ENCODE peak calls at places on chromosome 5, in eight cellular contexts. J is NCI-H1930; D is NCI-H1417; I is C1 segment of cervical spinal cord; S is activated naive CD8-positive, alpha-beta T cell treated with anti-CD3 and anti-CD28 coated beads for 36 hours; K is EL; H is nephron progenitor cell; C is OCI-LY7. B is an unnamed sample.
A peak's percentile ranks its signal among the peaks of the same experiment; 100 is the strongest.

GRCh38 chr5:145587308-145588071 is 247.7 kb downstream of the PRELID2 start:
- DNase-seq in I (no peak), D (no peak), H (no peak), S (no peak), C (no peak), J (no peak), K (peak; percentile 87), B (no peak)

GRCh38 chr5:5584751-5585150 is 162.3 kb downstream of the ICE1 start:
- DNase-seq in S (no peak), I (no peak), K (no peak), H (no peak), D (no peak), J (no peak), C (no peak), B (no peak)

GRCh38 chr5:172437445-172438303 is 16.7 kb downstream of the SH3PXD2B start:
- DNase-seq in J (no peak), K (peak; percentile 78), S (no peak), H (no peak), C (no peak), D (peak; percentile 96), I (peak; percentile 73), B (no peak)

GRCh38 chr5:150000990-150001659 is 586 bp downstream of the HMGXB3 start:
- DNase-seq in C (peak; percentile 50), I (peak; percentile 40), S (peak; percentile 43), K (peak; percentile 47), D (peak; percentile 30), H (peak; percentile 61), J (no peak), B (no peak)

GRCh38 chr5:67287795-67288194 is 91.2 kb upstream of the CD180 start:
- DNase-seq in K (peak; percentile 46), I (no peak), S (no peak), D (peak; percentile 57), C (no peak), J (no peak), H (no peak), B (no peak)

GRCh38 chr5:28398185-28398584 is 1359.8 kb upstream of the CDH9 start:
- DNase-seq in J (no peak), S (no peak), H (no peak), D (no peak), K (no peak), I (no peak), C (no peak), B (no peak)

GRCh38 chr5:93107828-93108520 is 473.0 kb downstream of the NR2F1-AS1 start:
- DNase-seq in C (no peak), D (peak; percentile 49), I (no peak), S (no peak), J (peak; percentile 5), K (no peak), H (no peak), B (no peak)

GRCh38 chr5:83096660-83097334 is 19.4 kb downstream of the XRCC4 start:
- DNase-seq in D (no peak), C (no peak), H (no peak), K (peak; percentile 61), I (no peak), J (no peak), S (no peak), B (no peak)

GRCh38 chr5:116411101-116411571 is 163.5 kb downstream of the SEMA6A start:
- DNase-seq in J (no peak), K (no peak), I (no peak), H (no peak), S (no peak), D (no peak), C (no peak), B (no peak)

GRCh38 chr5:115429345-115429940 is 115.1 kb downstream of the FEM1C start:
- DNase-seq in K (no peak), D (no peak), S (no peak), I (no peak), J (no peak), C (no peak), H (no peak), B (no peak)

GRCh38 chr5:141883948-141884318 is 5.7 kb upstream of the PCDH1 start:
- DNase-seq in K (no peak), D (no peak), J (no peak), S (no peak), H (no peak), I (no peak), C (no peak), B (no peak)

GRCh38 chr5:135444881-135445280 is 2.3 kb downstream of the DCANP1 start:
- DNase-seq in J (no peak), K (no peak), C (no peak), H (no peak), D (no peak), I (no peak), S (no peak), B (no peak)

GRCh38 chr5:133331866-133332731 is 280.2 kb downstream of the FSTL4 start:
- DNase-seq in H (no peak), I (no peak), J (no peak), D (no peak), K (no peak), S (peak; percentile 21), C (no peak), B (no peak)

GRCh38 chr5:172049226-172049796 is 42.9 kb upstream of the FBXW11 start:
- DNase-seq in H (no peak), K (no peak), S (no peak), C (no peak), J (no peak), D (no peak), I (no peak), B (no peak)

GRCh38 chr5:142537938-142538337 is 148.0 kb downstream of the FGF1 start:
- DNase-seq in H (no peak), C (no peak), S (no peak), K (no peak), I (no peak), D (no peak), J (no peak), B (no peak)

GRCh38 chr5:177389368-177390169 is 5.3 kb downstream of the SLC34A1 start:
- DNase-seq in K (peak; percentile 97), I (no peak), D (no peak), H (no peak), S (peak; percentile 36), C (peak; percentile 84), J (no peak), B (no peak)

GRCh38 chr5:96096724-96097123 is 135.1 kb upstream of the ELL2 start:
- DNase-seq in J (no peak), K (peak; percentile 44), D (no peak), I (no peak), S (no peak), H (no peak), C (no peak), B (no peak)

GRCh38 chr5:138981131-138981530 is 106.0 kb upstream of the LRRTM2 start:
- DNase-seq in K (peak; percentile 80), C (no peak), I (no peak), H (no peak), J (no peak), S (no peak), D (no peak), B (no peak)

GRCh38 chr5:123937230-123937629 is 425.3 kb downstream of the CSNK1G3 start:
- DNase-seq in H (no peak), D (peak; percentile 17), J (no peak), S (no peak), K (peak; percentile 66), C (peak; percentile 77), I (peak; percentile 1), B (no peak)

GRCh38 chr5:108681079-108681921 is 66.4 kb upstream of the FER start:
- DNase-seq in C (peak; percentile 37), D (peak; percentile 65), I (no peak), J (no peak), K (peak; percentile 61), H (peak; percentile 11), S (peak; percentile 3), B (peak; percentile 59)

GRCh38 chr5:134561871-134562296 is 36.4 kb downstream of the JADE2 start:
- DNase-seq in D (peak; percentile 4), I (no peak), K (peak; percentile 79), J (no peak), C (peak; percentile 47), H (peak; percentile 42), S (no peak), B (no peak)

GRCh38 chr5:36179950-36180349 is 28.0 kb downstream of the SKP2 start:
- DNase-seq in I (no peak), D (no peak), C (no peak), K (no peak), J (no peak), S (no peak), H (no peak), B (no peak)

GRCh38 chr5:59042201-59042600 is 459.3 kb downstream of the RAB3C start:
- DNase-seq in K (peak; percentile 60), S (no peak), D (no peak), C (no peak), J (no peak), I (no peak), H (no peak), B (no peak)

GRCh38 chr5:14118551-14119320 is 24.4 kb upstream of the TRIO start:
- DNase-seq in C (no peak), S (no peak), J (no peak), I (peak; percentile 79), H (no peak), K (no peak), D (no peak), B (peak; percentile 42)

GRCh38 chr5:58394326-58394725 is 65.6 kb downstream of the PLK2 start:
- DNase-seq in C (no peak), I (no peak), D (no peak), J (no peak), S (no peak), K (no peak), H (no peak), B (no peak)

GRCh38 chr5:172712610-172713009 is 58.4 kb downstream of the DUSP1 start:
- DNase-seq in D (no peak), H (no peak), S (no peak), K (no peak), I (no peak), J (no peak), C (no peak), B (no peak)

GRCh38 chr5:1106385-1107166 is 5.3 kb downstream of the SLC12A7 start:
- DNase-seq in J (no peak), I (no peak), K (no peak), D (no peak), C (no peak), S (peak; percentile 52), H (no peak), B (no peak)

GRCh38 chr5:2783223-2783622 is 31.7 kb upstream of the IRX2 start:
- DNase-seq in C (no peak), S (no peak), I (no peak), K (no peak), H (no peak), D (no peak), J (no peak), B (no peak)

GRCh38 chr5:136103118-136103517 is 29.5 kb upstream of the SMAD5 start:
- DNase-seq in J (no peak), C (no peak), K (no peak), S (no peak), H (no peak), I (no peak), D (no peak), B (no peak)

GRCh38 chr5:103393131-103393754 is 134.7 kb downstream of the MACIR start:
- DNase-seq in J (no peak), C (no peak), K (peak; percentile 57), I (no peak), S (no peak), D (peak; percentile 5), H (no peak), B (no peak)

GRCh38 chr5:37721447-37721871 is 118.4 kb downstream of the GDNF start:
- DNase-seq in K (no peak), D (no peak), H (no peak), C (no peak), I (no peak), J (no peak), S (peak; percentile 19), B (no peak)

GRCh38 chr5:139764250-139764791 is 31.3 kb upstream of the PSD2 start:
- DNase-seq in S (peak; percentile 45), D (peak; percentile 88), C (peak; percentile 57), J (peak; percentile 68), K (no peak), I (peak; percentile 78), H (peak; percentile 75), B (peak; percentile 85)

GRCh38 chr5:34007116-34007674 is 655 bp downstream of the AMACR start:
- DNase-seq in K (peak; percentile 22), C (no peak), J (no peak), I (peak; percentile 24), D (peak; percentile 74), S (no peak), H (no peak), B (peak; percentile 36)